ENCODE peak calls at places on chromosomes 1 and 21, in nine cellular contexts. Q is IMR-90, N is fibroblast of pulmonary artery, X is lung, P is psoas muscle, G is heart left ventricle, L is GM12878, I is HFF-Myc, W is fibroblast of the aortic adventitia. Z is an unnamed sample.

GRCh38 chr1:204261266-204261665 is 47.5 kb upstream of the GOLT1A start:
- DNase-seq in N (no peak), X (no peak), Q (no peak), I (no peak), L (no peak), W (no peak), P (no peak), G (no peak), Z (no peak)

GRCh38 chr1:21435646-21436487 is 4.1 kb upstream of the NBPF3 start:
- DNase-seq in L (no peak), X (no peak), P (no peak), G (no peak), W (no peak), Q (no peak), I (no peak), N (no peak), Z (no peak)

GRCh38 chr1:117622726-117623125 is 16.9 kb downstream of the TENT5C start:
- DNase-seq in G (no peak), W (no peak), Q (no peak), L (no peak), N (no peak), I (no peak), P (no peak), X (no peak), Z (no peak)

GRCh38 chr1:116325922-116326321 is 47.1 kb upstream of the ATP1A1 start:
- DNase-seq in P (peak), X (no peak), I (no peak), W (no peak), L (no peak), G (no peak), N (no peak), Q (no peak), Z (peak)

GRCh38 chr1:55539652-55540512 is 324.7 kb upstream of the USP24 start:
- DNase-seq in N (no peak), L (no peak), I (no peak), Q (no peak), W (peak), X (no peak), G (no peak), P (no peak), Z (no peak)

GRCh38 chr1:120178799-120179419 is 2.6 kb upstream of the SEC22B start:
- DNase-seq in I (no peak), Q (peak), L (no peak), W (peak), G (no peak), X (no peak), N (peak), P (no peak), Z (no peak)

GRCh38 chr1:167082511-167083027 is 7.6 kb downstream of the GPA33 start:
- DNase-seq in I (no peak), N (no peak), W (no peak), Q (no peak), X (peak), P (no peak), G (no peak), L (no peak), Z (no peak)

GRCh38 chr1:62230724-62231123 is 36.1 kb downstream of the L1TD1 start:
- DNase-seq in L (no peak), P (no peak), G (no peak), X (no peak), W (peak), I (peak), N (no peak), Q (peak), Z (no peak)

GRCh38 chr1:214637722-214638473 is 34.9 kb downstream of the CENPF start:
- DNase-seq in I (no peak), X (no peak), P (no peak), L (no peak), W (peak), G (no peak), N (peak), Q (peak), Z (peak)

GRCh38 chr1:44423706-44424546 is 18.9 kb downstream of the RNF220 start:
- DNase-seq in W (peak), L (no peak), I (peak), Q (peak), P (no peak), X (peak), N (peak), G (peak), Z (no peak)

GRCh38 chr1:9399510-9400424 is 107.1 kb downstream of the SPSB1 start:
- DNase-seq in W (no peak), Q (peak), N (peak), X (no peak), L (no peak), I (no peak), G (no peak), P (peak), Z (no peak)

GRCh38 chr21:34072145-34073031 is 990 bp upstream of the MRPS6 start:
- DNase-seq in N (no peak), L (no peak), I (no peak), W (no peak), G (no peak), P (peak), X (peak), Q (no peak), Z (no peak)

GRCh38 chr1:228142616-228143203 is 2.6 kb downstream of the GUK1 start:
- DNase-seq in P (no peak), G (no peak), W (no peak), Q (no peak), X (no peak), I (no peak), N (no peak), L (no peak), Z (no peak)

GRCh38 chr1:114061431-114061830 is 82.2 kb downstream of the OLFML3 start:
- DNase-seq in P (no peak), W (no peak), N (no peak), I (no peak), L (no peak), X (no peak), Q (no peak), G (no peak), Z (no peak)

GRCh38 chr1:100360790-100361232 is 8.5 kb downstream of the CDC14A start:
- DNase-seq in P (no peak), I (no peak), N (peak), X (no peak), W (peak), G (peak), Q (peak), L (no peak), Z (no peak)

GRCh38 chr1:66302810-66303209 is 231.1 kb upstream of the SGIP1 start:
- DNase-seq in X (no peak), N (no peak), L (no peak), W (no peak), P (no peak), I (no peak), G (no peak), Q (peak), Z (no peak)

GRCh38 chr1:227945891-227946623 is 1.7 kb downstream of the WNT9A start:
- DNase-seq in N (peak), I (peak), X (peak), W (peak), Q (peak), L (no peak), P (peak), G (peak), Z (no peak)

GRCh38 chr1:116426401-116426800 is 53.4 kb downstream of the ATP1A1 start:
- DNase-seq in X (peak), N (no peak), Q (no peak), G (no peak), I (no peak), L (no peak), P (no peak), W (no peak), Z (no peak)

GRCh38 chr1:205583461-205584130 is 48.2 kb downstream of the ELK4 start:
- DNase-seq in X (no peak), I (no peak), L (no peak), W (no peak), N (no peak), Q (no peak), P (no peak), G (no peak), Z (no peak)

DNA sequence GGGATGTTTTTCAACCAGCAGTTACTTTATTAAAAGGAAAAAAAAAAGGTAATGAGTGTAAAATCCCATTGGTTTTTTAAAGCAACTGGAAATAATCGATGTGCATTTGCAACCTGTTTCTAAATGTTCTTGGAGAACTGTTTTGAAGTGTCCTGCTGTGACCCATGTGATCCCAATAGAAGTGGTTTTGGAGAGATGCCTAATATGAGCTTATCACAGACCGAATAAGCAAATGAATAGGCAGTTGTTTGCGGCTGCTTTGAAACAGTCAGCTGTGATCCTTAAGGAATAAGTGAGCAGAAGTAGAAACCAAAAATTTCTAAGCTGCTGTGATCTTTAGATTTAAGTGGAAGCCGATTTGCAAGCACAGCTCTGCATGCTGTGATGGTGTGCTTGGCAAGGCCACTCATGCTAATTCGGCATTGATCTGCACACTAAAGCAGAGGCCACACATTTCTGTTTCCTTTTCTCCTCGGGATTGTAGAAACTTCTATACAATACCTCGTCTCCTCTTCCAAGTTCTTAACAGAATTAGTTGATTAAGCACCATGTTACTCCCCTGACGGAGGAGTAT is 329.5 kb upstream of the DUSP10 start:
- DNase-seq in W (no peak), Q (no peak), X (no peak), P (no peak), L (no peak), N (no peak), I (no peak), G (no peak), Z (no peak)
- TF ChIP-seq CTCF in W (no peak), Q (no peak), X (no peak), P (no peak), L (no peak), N (no peak), I (no peak), G (no peak), Z (no peak)

DNA sequence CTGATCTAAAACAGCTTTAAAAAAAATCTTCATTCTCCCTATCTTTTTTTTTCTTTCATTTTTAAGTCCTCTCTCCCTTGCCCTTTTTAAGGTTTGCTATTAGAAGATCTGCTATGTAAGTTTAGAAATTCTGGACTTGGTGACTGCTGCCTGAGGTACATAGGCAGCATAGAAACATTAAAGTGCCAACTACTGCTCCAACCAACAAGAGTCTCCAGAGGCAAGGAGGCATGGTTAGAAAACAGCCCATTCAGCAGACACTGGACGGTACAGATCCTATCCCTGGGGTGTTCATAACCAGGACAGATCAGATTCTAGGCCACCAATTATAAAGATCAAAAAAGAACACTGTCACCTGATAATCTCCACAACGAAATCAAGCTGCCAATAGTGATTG is 36.6 kb downstream of the GPR3 start:
- DNase-seq in W (no peak), X (no peak), P (no peak), G (no peak), N (no peak), L (no peak), Q (no peak), I (no peak), Z (no peak)
- H3K4me3 ChIP-seq in W (no peak), X (no peak), P (peak), G (no peak), N (no peak), L (peak), Q (no peak), I (no peak), Z (no peak)

GRCh38 chr1:179108644-179109043 is 26.8 kb downstream of the TOR3A start:
- DNase-seq in W (no peak), N (no peak), X (no peak), G (no peak), I (no peak), Q (no peak), L (no peak), P (no peak), Z (no peak)

GRCh38 chr1:179107706-179108629 is 26.1 kb downstream of the TOR3A start:
- DNase-seq in N (no peak), G (no peak), W (no peak), P (peak), L (no peak), I (no peak), X (no peak), Q (no peak), Z (no peak)

GRCh38 chr1:179104851-179105250 is 23.0 kb downstream of the TOR3A start:
- DNase-seq in I (no peak), L (no peak), P (no peak), N (no peak), Q (no peak), W (no peak), X (no peak), G (no peak), Z (no peak)

GRCh38 chr1:179103999-179104398 is 22.1 kb downstream of the TOR3A start:
- DNase-seq in P (no peak), I (no peak), L (no peak), N (no peak), X (no peak), Q (no peak), G (no peak), W (no peak), Z (no peak)

GRCh38 chr1:179105393-179105792 is 23.5 kb downstream of the TOR3A start:
- DNase-seq in X (no peak), W (no peak), L (no peak), G (no peak), P (no peak), N (no peak), I (no peak), Q (no peak), Z (no peak)
- TF ChIP-seq CTCF in X (no peak), W (peak), L (peak), G (no peak), P (no peak), N (peak), I (peak), Q (peak), Z (peak)

DNA sequence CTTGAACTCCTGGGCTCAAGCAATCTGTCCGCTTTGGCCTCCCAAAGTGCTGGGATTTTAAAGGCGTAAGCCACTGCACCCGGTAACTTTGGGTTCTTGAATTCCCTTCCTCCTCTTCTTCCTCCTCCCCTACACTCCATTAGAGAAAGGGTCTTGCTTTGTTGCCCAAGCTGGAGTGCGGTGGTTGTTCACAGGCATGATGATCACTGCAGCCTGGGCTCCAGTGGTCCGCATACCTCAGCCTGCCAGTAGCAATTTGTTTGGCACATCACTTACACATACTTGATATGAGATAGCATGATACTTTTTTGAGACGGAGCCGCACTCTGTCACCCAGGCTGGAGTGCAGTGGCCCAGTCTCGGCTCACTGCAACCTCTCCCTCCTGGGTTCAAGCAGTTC is 2.2 kb downstream of the DEGS1 start:
- DNase-seq in G (no peak), W (no peak), I (no peak), N (no peak), L (no peak), P (no peak), X (no peak), Q (no peak), Z (no peak)
- H3K4me3 ChIP-seq in G (no peak), W (no peak), I (peak), N (no peak), L (peak), P (peak), X (no peak), Q (no peak), Z (peak)

DNA sequence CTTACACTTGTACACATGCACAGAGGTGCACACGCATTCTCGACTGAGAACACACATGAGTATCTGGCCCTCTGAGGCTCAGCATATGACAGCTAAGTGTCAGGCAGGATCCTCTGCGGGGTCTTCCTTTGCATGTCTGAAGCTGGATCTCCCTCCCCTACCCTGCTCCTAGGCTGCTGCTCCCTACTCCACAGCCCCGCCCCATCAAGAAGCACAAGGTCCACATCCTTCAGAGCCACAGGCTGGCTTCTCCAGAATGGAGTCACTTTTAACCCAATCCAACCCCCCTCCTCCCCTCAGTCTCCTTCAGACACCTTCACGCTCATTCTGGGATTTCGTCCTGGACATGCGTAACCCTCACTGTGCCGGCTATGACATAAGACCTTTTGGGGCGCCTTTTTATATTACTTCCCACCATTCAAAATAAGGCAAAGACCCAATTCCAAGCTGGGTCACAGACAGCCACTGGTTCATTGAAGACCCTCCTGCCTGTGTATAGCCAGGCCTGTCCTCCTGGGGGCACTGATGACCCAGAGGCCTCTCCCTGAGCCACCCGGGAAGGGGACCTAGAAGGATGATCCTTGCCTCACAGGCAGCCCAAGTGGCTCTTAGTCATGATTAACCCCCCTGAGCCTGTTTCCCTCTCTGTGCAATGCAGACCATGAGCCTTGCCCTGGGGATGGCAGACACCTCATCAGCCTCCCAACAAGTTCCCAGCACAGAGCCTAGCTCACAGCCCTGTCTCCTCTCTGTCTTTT is 4.7 kb downstream of the ADGRB2 start:
- DNase-seq in I (no peak), N (no peak), W (no peak), P (no peak), G (no peak), Q (peak), L (no peak), X (no peak), Z (no peak)
- TF ChIP-seq CTCF in I (no peak), N (no peak), W (no peak), P (no peak), G (no peak), Q (peak), L (no peak), X (no peak), Z (no peak)

GRCh38 chr21:41954654-41955499 is 1.1 kb upstream of the C2CD2 start:
- DNase-seq in N (no peak), Q (no peak), P (no peak), G (no peak), I (no peak), X (no peak), W (peak), L (no peak), Z (no peak)
- H3K4me3 ChIP-seq in N (no peak), Q (no peak), P (no peak), G (no peak), I (peak), X (no peak), W (no peak), L (no peak), Z (no peak)

DNA sequence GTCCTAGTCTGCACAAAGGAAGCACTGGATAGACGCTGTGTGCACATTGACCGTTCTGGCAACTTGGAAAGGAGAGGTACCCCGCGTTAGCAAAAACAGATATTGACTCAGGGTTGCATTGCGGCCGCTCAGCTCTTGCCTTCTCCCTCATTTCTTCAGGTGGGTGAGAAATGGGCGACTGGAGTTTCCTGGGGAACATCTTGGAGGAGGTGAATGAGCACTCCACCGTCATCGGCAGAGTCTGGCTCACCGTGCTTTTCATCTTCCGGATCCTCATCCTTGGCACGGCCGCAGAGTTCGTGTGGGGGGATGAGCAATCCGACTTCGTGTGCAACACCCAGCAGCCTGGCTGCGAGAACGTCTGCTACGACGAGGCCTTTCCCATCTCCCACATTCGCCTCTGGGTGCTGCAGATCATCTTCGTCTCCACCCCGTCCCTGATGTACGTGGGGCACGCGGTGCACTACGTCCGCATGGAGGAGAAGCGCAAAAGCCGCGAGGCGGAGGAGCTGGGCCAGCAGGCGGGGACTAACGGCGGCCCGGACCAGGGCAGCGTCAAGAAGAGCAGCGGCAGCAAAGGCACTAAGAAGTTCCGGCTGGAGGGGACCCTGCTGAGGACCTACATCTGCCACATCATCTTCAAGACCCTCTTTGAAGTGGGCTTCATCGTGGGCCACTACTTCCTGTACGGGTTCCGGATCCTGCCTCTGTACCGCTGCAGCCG is 5.4 kb downstream of the GJA8 start:
- DNase-seq in W (no peak), I (no peak), G (no peak), L (no peak), Q (no peak), X (no peak), P (no peak), N (no peak), Z (no peak)
- TF ChIP-seq CTCF in W (no peak), I (no peak), G (no peak), L (no peak), Q (no peak), X (no peak), P (no peak), N (no peak), Z (no peak)

GRCh38 chr21:16532841-16533240 is 803.1 kb downstream of the USP25 start:
- DNase-seq in P (no peak), Q (peak), G (no peak), I (no peak), N (peak), X (no peak), W (peak), L (no peak), Z (no peak)

GRCh38 chr21:16533692-16534407 is 804.1 kb downstream of the USP25 start:
- DNase-seq in L (no peak), G (no peak), P (no peak), Q (no peak), W (no peak), N (no peak), X (no peak), I (no peak), Z (no peak)

GRCh38 chr21:16536661-16537359 is 807.0 kb downstream of the USP25 start:
- DNase-seq in P (no peak), G (no peak), L (no peak), I (no peak), N (peak), X (no peak), W (peak), Q (peak), Z (no peak)

GRCh38 chr21:16535100-16535418 is 805.3 kb downstream of the USP25 start:
- DNase-seq in P (peak), N (peak), I (peak), L (no peak), W (peak), Q (peak), G (peak), X (peak), Z (no peak)

GRCh38 chr21:16534408-16535099 is 804.8 kb downstream of the USP25 start:
- DNase-seq in I (peak), L (no peak), Q (peak), P (peak), X (peak), N (peak), G (peak), W (peak), Z (no peak)
- H3K4me3 ChIP-seq in I (peak), L (no peak), Q (peak), P (peak), X (peak), N (peak), G (peak), W (peak), Z (no peak)

GRCh38 chr1:2050482-2050792 is 226 bp downstream of the PRKCZ start:
- DNase-seq in I (no peak), X (no peak), Q (no peak), L (no peak), P (no peak), W (no peak), N (no peak), G (no peak), Z (no peak)

GRCh38 chr1:2047749-2048729 is 2.2 kb upstream of the PRKCZ start:
- DNase-seq in X (no peak), G (no peak), I (no peak), N (no peak), Q (no peak), P (no peak), W (no peak), L (no peak), Z (no peak)

GRCh38 chr1:2049225-2049516 is 1.0 kb upstream of the PRKCZ start:
- DNase-seq in W (no peak), I (no peak), P (no peak), L (no peak), G (no peak), X (no peak), Q (no peak), N (no peak), Z (no peak)

GRCh38 chr1:2050793-2051682 is 827 bp downstream of the PRKCZ start:
- DNase-seq in N (no peak), L (no peak), G (no peak), I (no peak), P (no peak), W (no peak), X (no peak), Q (no peak), Z (no peak)

GRCh38 chr1:2049517-2050481 is at the start of gene PRKCZ:
- DNase-seq in W (no peak), Q (no peak), X (peak), I (no peak), P (peak), L (peak), G (peak), N (no peak), Z (no peak)
- TF ChIP-seq CTCF in W (peak), Q (no peak), X (no peak), I (no peak), P (no peak), L (peak), G (no peak), N (peak), Z (no peak)

Z was measured in GM12864.